ENCODE peak calls at places on chromosomes 6 and 20, in four cellular contexts. P, F, L and S are unnamed samples.

GRCh38 chr6:35026434-35027222 is 114.5 kb downstream of the TCP11 start:
- DNase-seq in P (peak; percentile 36), L (peak; percentile 54), F (no peak), S (no peak)

GRCh38 chr20:54118220-54119001 is 48.0 kb upstream of the BCAS1 start:
- DNase-seq in L (no peak), F (no peak), P (no peak), S (no peak)

GRCh38 chr20:5658897-5659296 is 91.3 kb upstream of the SHLD1 start:
- DNase-seq in F (peak; percentile 29), L (peak; percentile 44), P (no peak), S (peak; percentile 82)

GRCh38 chr6:102085257-102085656 is 691.7 kb downstream of the GRIK2 start:
- DNase-seq in F (no peak), P (no peak), L (no peak), S (no peak)

GRCh38 chr6:41367061-41367460 is 31.7 kb downstream of the NCR2 start:
- DNase-seq in F (no peak), P (no peak), L (no peak), S (no peak)

GRCh38 chr20:47887064-47887463 is 101.8 kb upstream of the SULF2 start:
- DNase-seq in P (no peak), F (no peak), L (no peak), S (no peak)

GRCh38 chr20:12598894-12599293 is 409.9 kb upstream of the SPTLC3 start:
- DNase-seq in F (no peak), P (no peak), L (no peak), S (no peak)

GRCh38 chr6:37653933-37654565 is 43.6 kb downstream of the MDGA1 start:
- DNase-seq in L (peak; percentile 49), F (peak; percentile 35), P (peak; percentile 83), S (no peak)

GRCh38 chr20:46031701-46032254 is 2.8 kb downstream of the SLC12A5 start:
- DNase-seq in P (no peak), F (peak; percentile 39), L (no peak), S (no peak)

GRCh38 chr20:21161926-21162325 is 36.0 kb downstream of the KIZ start:
- DNase-seq in L (no peak), P (no peak), F (no peak), S (no peak)

GRCh38 chr6:40585661-40586269 is 1.4 kb downstream of the LRFN2 start:
- DNase-seq in L (no peak), F (no peak), P (no peak), S (no peak)

GRCh38 chr6:106974999-106975698 is 620 bp upstream of the CD24 start:
- DNase-seq in P (peak; percentile 49), L (peak; percentile 71), F (peak; percentile 75), S (peak; percentile 92)

GRCh38 chr6:35489995-35490791 is 6.7 kb downstream of the TEAD3 start:
- DNase-seq in F (no peak), P (peak; percentile 83), L (peak; percentile 81), S (no peak)

GRCh38 chr6:50602191-50602810 is 111.0 kb upstream of the TFAP2D start:
- DNase-seq in P (peak; percentile 19), F (no peak), L (no peak), S (no peak)

GRCh38 chr6:110357298-110357695 is 852 bp downstream of the METTL24 start:
- DNase-seq in L (no peak), P (no peak), F (no peak), S (no peak)

GRCh38 chr6:42281570-42281969 is 63.9 kb upstream of the MRPS10 start:
- DNase-seq in F (no peak), P (no peak), L (peak; percentile 21), S (no peak)

GRCh38 chr6:26044140-26045045 is 42.8 kb upstream of the HFE start:
- DNase-seq in F (no peak), P (no peak), L (peak; percentile 51), S (peak; percentile 89)

GRCh38 chr20:51528263-51529026 is 14.1 kb downstream of the NFATC2 start:
- DNase-seq in F (no peak), P (no peak), L (no peak), S (no peak)

GRCh38 chr6:27575594-27576361 is 102.9 kb upstream of the ZNF184 start:
- DNase-seq in L (no peak), F (no peak), P (peak; percentile 66), S (no peak)

GRCh38 chr6:106097368-106098231 is 11.5 kb downstream of the PRDM1 start:
- DNase-seq in F (no peak), P (no peak), L (peak; percentile 51), S (no peak)

GRCh38 chr6:143589162-143589561 is 77.6 kb upstream of the FUCA2 start:
- DNase-seq in P (no peak), F (no peak), L (no peak), S (no peak)

GRCh38 chr6:63272397-63272796 is 47.4 kb downstream of the LGSN start:
- DNase-seq in P (no peak), L (no peak), F (no peak), S (no peak)

GRCh38 chr20:50317644-50318043 is 127.0 kb downstream of the CEBPB start:
- DNase-seq in F (no peak), L (peak; percentile 7), P (no peak), S (peak; percentile 56)

DNA sequence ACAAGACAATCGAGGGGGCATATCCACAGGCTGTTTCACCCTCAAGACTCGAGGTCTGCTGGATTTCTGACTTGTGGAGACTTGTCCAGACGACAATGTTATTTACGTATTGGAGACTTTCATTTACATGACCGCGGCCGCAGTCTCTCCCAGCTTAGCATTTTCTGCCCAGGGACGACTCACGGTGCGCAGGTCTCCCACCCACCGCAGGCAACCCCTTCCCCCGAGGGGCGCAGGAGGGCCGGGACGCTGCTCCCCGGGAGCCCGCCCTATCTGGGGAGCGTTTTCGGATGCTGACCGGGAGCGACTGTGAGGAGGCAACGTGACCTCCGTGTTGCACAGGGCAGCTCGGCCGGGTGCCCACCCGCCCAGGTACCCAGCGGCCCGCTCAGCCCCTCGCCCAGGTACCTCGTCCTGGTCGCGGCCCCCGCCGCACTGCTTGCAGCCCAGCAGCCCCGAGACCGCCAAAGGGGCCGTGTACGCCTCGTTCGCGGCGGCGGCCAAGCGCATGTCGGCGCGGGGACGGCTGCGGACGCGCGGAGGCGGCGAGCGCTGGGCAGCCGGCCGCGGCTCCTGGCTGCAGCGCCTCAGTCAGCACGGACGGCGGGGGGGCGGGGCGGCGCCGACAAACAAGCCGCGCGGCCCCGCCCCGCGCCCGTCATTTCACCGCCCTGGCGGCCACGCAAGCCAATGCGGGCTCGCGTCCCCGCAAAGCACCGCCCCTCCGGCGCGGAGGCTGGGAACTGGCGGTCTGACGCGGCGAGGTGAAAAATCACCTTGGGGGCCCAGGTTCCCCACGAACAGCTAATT is 85.5 kb downstream of the SESN1 start:
- DNase-seq in F (peak; percentile 97), P (peak; percentile 86), L (peak; percentile 96), S (peak; percentile 99)
- TF ChIP-seq POLR2AphosphoS5 in F (peak; percentile 48), P (peak; percentile 55), L (peak; percentile 85), S (peak; percentile 97)

GRCh38 chr6:1422290-1422689 is 32.9 kb downstream of the FOXF2 start:
- DNase-seq in L (no peak), F (no peak), P (no peak), S (no peak)

GRCh38 chr6:1423578-1423977 is 34.2 kb downstream of the FOXF2 start:
- DNase-seq in P (no peak), F (no peak), L (no peak), S (no peak)

GRCh38 chr6:1424306-1424927 is 35.0 kb downstream of the FOXF2 start:
- DNase-seq in L (peak; percentile 51), P (peak; percentile 57), F (peak; percentile 63), S (no peak)

DNA sequence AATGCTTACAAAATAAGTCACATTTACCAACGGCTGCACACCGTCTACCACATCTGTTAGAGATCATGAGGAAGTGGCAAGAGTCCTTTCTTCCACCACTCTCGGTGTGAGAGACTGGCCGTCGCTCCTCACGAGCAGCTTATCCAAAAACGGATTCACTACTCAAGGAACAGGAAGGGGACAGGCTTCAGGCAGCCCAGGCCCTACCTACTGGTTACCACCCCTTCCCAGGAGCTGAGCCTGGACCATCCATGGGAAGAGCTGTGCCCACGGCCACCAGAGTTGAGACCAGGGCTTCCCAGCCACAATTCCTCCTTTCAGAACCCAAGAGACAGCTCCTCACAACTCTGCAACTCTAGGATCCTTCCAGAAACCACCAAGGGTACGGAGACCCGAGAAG is 37.0 kb downstream of the FOXF2 start:
- DNase-seq in L (no peak), F (no peak), P (no peak), S (no peak)
- TF ChIP-seq POLR2A in L (no peak), F (no peak), P (no peak), S (no peak)

GRCh38 chr6:16959789-16960188 is 142.1 kb upstream of the STMND1 start:
- DNase-seq in P (no peak), L (no peak), F (no peak), S (no peak)

GRCh38 chr6:16953905-16954304 is 147.9 kb upstream of the STMND1 start:
- DNase-seq in F (no peak), L (no peak), P (no peak), S (no peak)

GRCh38 chr6:16955899-16956298 is 146.0 kb upstream of the STMND1 start:
- DNase-seq in P (no peak), F (no peak), L (no peak), S (no peak)

GRCh38 chr6:16961577-16961976 is 140.3 kb upstream of the STMND1 start:
- DNase-seq in L (no peak), P (no peak), F (no peak), S (no peak)

GRCh38 chr6:16956371-16956770 is 145.5 kb upstream of the STMND1 start:
- DNase-seq in P (no peak), F (no peak), L (no peak), S (no peak)
- TF ChIP-seq CTCF in P (no peak), F (no peak), L (no peak), S (no peak)

DNA sequence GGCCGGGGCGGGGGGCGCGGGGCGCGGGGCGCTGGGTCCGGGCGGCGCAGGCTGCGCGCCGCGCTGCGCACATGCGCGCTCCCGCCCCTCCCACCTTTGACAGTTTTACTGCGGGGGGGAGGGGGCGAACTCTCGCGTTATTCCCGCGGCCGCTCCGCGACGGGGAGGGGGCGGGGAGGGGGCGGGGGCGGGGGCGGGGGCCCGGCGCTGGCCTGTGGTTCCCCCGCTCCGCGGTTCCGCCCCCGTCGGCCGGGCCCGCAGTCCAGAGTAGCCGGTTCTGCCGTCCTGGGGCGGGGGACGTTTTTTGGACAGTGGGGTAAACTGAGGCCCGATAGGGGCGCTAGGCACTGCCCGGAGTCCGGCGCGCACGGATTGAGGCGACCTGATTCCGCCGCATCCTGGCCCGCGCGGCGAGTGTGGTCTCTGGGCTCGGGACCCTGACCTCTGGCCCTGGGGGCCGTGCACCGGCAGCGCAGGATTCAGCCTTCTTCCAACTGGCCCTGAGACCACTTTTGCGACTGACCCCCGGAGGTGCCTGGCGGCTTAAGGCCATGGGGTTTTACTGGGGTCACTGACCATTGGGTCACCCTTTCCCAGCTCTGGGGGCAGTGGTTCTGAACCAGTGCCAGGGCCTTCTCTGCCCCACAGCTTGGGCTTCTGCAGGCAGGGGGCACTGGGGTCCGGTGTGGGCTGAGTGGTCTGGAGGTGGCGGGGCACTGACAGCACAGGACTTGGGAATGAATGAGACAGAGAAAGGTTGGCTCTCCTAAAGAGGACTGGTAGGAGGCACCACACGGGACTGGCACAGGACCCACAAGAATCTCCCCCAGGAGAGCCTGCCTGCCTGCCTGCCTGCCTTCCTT is at the start of gene ZNF512B:
- DNase-seq in L (peak; percentile 59), F (peak; percentile 73), P (peak; percentile 95), S (peak; percentile 82)
- TF ChIP-seq POLR2AphosphoS5 in L (no peak), F (no peak), P (no peak), S (peak; percentile 40)